ENCODE peak calls at places on chromosomes 2 and 18, in nine cellular contexts. F is HFFc6, N is fibroblast of lung, E is stomach, X is Peyer's patch, B is transverse colon, H is mesothelial cell of epicardium, W is Caco-2, Y is ovary. L is an unnamed sample.

GRCh38 chr18:8301427-8302172 is 307.6 kb upstream of the RAB12 start:
- DNase-seq in N (peak; percentile 34), W (no peak), H (no peak), Y (no peak), X (no peak), B (no peak), E (peak; percentile 60), F (no peak), L (peak; percentile 26)

GRCh38 chr2:667332-668000 is 9.7 kb downstream of the TMEM18 start:
- DNase-seq in H (no peak), N (peak; percentile 76), E (no peak), Y (no peak), F (peak; percentile 71), X (no peak), B (no peak), W (no peak), L (peak; percentile 55)

GRCh38 chr2:191677646-191678436 is at the start of gene NABP1:
- DNase-seq in X (peak; percentile 99), E (peak; percentile 99), N (peak; percentile 97), Y (peak; percentile 99), F (peak; percentile 95), W (peak; percentile 98), B (peak; percentile 100), H (peak; percentile 98), L (peak; percentile 93)

GRCh38 chr18:11035814-11036213 is 113.6 kb downstream of the PIEZO2 start:
- DNase-seq in H (no peak), B (no peak), E (no peak), W (no peak), F (no peak), X (no peak), Y (no peak), N (no peak), L (no peak)

GRCh38 chr18:8705280-8705940 is at the start of gene MTCL1:
- DNase-seq in X (peak; percentile 37), F (peak; percentile 53), N (peak; percentile 56), W (peak; percentile 46), B (no peak), H (no peak), E (peak; percentile 34), Y (no peak), L (no peak)

GRCh38 chr2:31318360-31319336 is 84.7 kb downstream of the EHD3 start:
- DNase-seq in F (peak; percentile 67), X (peak; percentile 68), W (no peak), H (no peak), E (no peak), B (peak; percentile 49), N (peak; percentile 77), Y (no peak), L (peak; percentile 67)

GRCh38 chr2:226164512-226164911 is 635.1 kb downstream of the IRS1 start:
- DNase-seq in Y (no peak), X (no peak), H (no peak), B (no peak), E (no peak), W (no peak), F (no peak), N (no peak), L (no peak)

GRCh38 chr2:207337234-207338219 is 171.8 kb upstream of the KLF7 start:
- DNase-seq in W (no peak), N (peak; percentile 78), Y (no peak), H (no peak), F (no peak), B (no peak), X (no peak), E (no peak), L (no peak)

GRCh38 chr2:199477277-199477834 is 19.6 kb upstream of the SATB2 start:
- DNase-seq in B (peak; percentile 30), W (no peak), N (no peak), F (no peak), Y (no peak), H (no peak), X (no peak), E (no peak), L (no peak)

GRCh38 chr18:58596265-58596681 is 32.6 kb downstream of the ALPK2 start:
- DNase-seq in F (no peak), H (no peak), B (no peak), Y (no peak), X (no peak), N (no peak), W (no peak), E (no peak), L (no peak)

GRCh38 chr2:2840101-2840531 is 509.0 kb upstream of the MYT1L start:
- DNase-seq in F (no peak), B (no peak), W (no peak), Y (no peak), E (peak; percentile 8), N (no peak), H (no peak), X (no peak), L (no peak)

GRCh38 chr2:8676915-8677645 is 4.8 kb upstream of the ID2 start:
- DNase-seq in N (no peak), Y (no peak), H (no peak), X (no peak), F (no peak), W (no peak), B (peak; percentile 29), E (no peak), L (no peak)

GRCh38 chr18:2878656-2879330 is 32.0 kb downstream of the EMILIN2 start:
- DNase-seq in N (no peak), E (no peak), F (no peak), Y (no peak), X (no peak), W (no peak), H (no peak), B (no peak), L (no peak)

GRCh38 chr2:179749210-179749609 is 112.2 kb downstream of the ZNF385B start:
- DNase-seq in B (no peak), W (no peak), N (peak; percentile 24), E (no peak), X (no peak), F (peak; percentile 49), Y (no peak), H (no peak), L (no peak)

GRCh38 chr18:65093341-65093740 is 657.5 kb upstream of the CDH7 start:
- DNase-seq in B (no peak), W (no peak), E (no peak), Y (no peak), F (no peak), N (no peak), X (no peak), H (no peak), L (no peak)

GRCh38 chr18:2818281-2818680 is 28.5 kb upstream of the EMILIN2 start:
- DNase-seq in N (no peak), B (no peak), X (no peak), Y (no peak), H (no peak), F (no peak), W (no peak), E (no peak), L (no peak)

GRCh38 chr2:12484536-12485115 is 232.1 kb upstream of the TRIB2 start:
- DNase-seq in N (peak; percentile 75), E (no peak), F (peak; percentile 18), Y (no peak), B (no peak), H (no peak), X (no peak), W (no peak), L (no peak)

GRCh38 chr2:160227252-160227651 is 27.2 kb upstream of the ITGB6 start:
- DNase-seq in W (no peak), N (peak; percentile 80), E (no peak), H (no peak), X (no peak), F (peak; percentile 66), Y (no peak), B (peak; percentile 14), L (no peak)

GRCh38 chr2:203951366-203951902 is 14.9 kb downstream of the ICOS start:
- DNase-seq in X (peak; percentile 23), E (no peak), H (no peak), N (peak; percentile 18), Y (no peak), W (no peak), B (no peak), F (no peak), L (no peak)

GRCh38 chr2:41364842-41365241 is 683.0 kb upstream of the PKDCC start:
- DNase-seq in F (no peak), H (no peak), Y (no peak), X (no peak), W (no peak), B (no peak), E (no peak), N (no peak), L (no peak)

GRCh38 chr2:127107622-127107999 is 657 bp upstream of the BIN1 start:
- DNase-seq in N (peak; percentile 43), F (peak; percentile 6), X (peak; percentile 15), W (peak; percentile 59), H (peak; percentile 6), E (no peak), B (peak; percentile 26), Y (no peak), L (no peak)
- TF ChIP-seq CTCF in N (peak; percentile 22), F (peak; percentile 35), X (no peak), W (peak; percentile 5), H (no peak), E (no peak), B (no peak), Y (no peak), L (no peak)

GRCh38 chr2:197615033-197615652 is 60.2 kb downstream of the RFTN2 start:
- DNase-seq in B (peak; percentile 52), X (no peak), H (no peak), Y (no peak), F (no peak), W (no peak), N (no peak), E (no peak), L (no peak)
- TF ChIP-seq CTCF in B (peak; percentile 44), X (peak; percentile 15), H (no peak), Y (no peak), F (no peak), W (peak; percentile 41), N (no peak), E (no peak), L (no peak)

DNA sequence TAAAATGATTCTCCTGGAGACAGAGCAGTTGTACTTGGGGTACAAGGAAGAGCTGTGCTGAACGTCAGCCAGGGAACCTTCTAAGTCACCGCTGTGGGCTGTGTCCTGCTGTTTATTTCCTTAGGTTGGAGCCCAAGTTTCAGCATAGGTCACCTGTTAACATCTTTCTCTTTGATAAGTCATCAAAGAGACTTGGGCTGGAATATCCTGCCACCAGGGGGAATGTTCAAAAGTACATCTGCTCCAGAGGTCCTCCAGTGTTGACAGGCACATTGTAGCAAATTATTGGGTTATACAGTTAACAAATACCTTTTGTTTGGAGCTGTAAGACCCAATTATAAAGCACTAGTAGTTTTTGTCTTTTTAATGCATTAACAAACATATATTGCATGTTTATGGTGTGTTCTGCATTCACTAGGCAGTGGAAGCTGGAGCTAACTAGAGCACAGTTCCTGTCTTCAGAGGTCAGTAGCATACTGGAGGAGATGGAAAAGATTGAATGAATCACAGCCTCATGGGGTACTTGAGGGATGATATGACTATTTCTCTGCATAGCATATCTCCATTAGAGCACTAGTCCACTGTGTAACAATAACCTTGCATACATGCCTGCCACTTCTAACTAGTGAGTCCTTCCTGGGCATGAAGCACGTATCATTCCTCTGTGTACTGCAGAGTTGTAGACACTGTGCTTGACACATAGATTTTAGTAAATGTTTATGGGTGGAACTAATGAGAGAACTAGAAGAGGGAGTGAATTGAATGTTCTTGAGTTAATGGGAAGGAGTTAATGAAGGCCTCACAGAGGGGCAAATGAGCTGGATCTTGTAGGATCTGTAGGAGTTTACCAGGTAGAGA is 182.1 kb downstream of the AGAP1 start:
- DNase-seq in B (no peak), H (no peak), N (peak; percentile 54), E (no peak), W (no peak), Y (no peak), X (no peak), F (peak; percentile 53), L (peak; percentile 6)
- TF ChIP-seq CTCF in B (no peak), H (no peak), N (no peak), E (no peak), W (peak; percentile 18), Y (no peak), X (no peak), F (peak; percentile 52), L (no peak)

GRCh38 chr2:182240862-182241371 is 185.9 kb downstream of the PDE1A start:
- DNase-seq in E (peak; percentile 51), N (peak; percentile 34), H (no peak), W (peak; percentile 46), Y (no peak), X (no peak), B (peak; percentile 60), F (peak; percentile 24), L (peak; percentile 11)
- TF ChIP-seq CTCF in E (no peak), N (peak; percentile 54), H (no peak), W (peak; percentile 54), Y (no peak), X (peak; percentile 22), B (peak; percentile 44), F (peak; percentile 72), L (peak; percentile 45)

L was measured in astrocyte of the cerebellum.